ENCODE peak calls at places on chromosomes 13 and 19, in six cellular contexts. One of them, this sample, is unnamed.

GRCh38 chr13:30119476-30119875 is 187.9 kb downstream of the KATNAL1 start:
- DNase-seq in IMR-90: peak
- DNase-seq in H9: no peak
- DNase-seq in neuronal stem cell: no peak
- DNase-seq in mesenchymal stem cell: peak
- DNase-seq in trophoblast cell: peak
- DNase-seq in this sample: no peak

GRCh38 chr13:73825143-73825542 is 309.1 kb downstream of the KLF12 start:
- DNase-seq in IMR-90: no peak
- DNase-seq in H9: no peak
- DNase-seq in neuronal stem cell: no peak
- DNase-seq in mesenchymal stem cell: no peak
- DNase-seq in trophoblast cell: no peak
- DNase-seq in this sample: no peak

GRCh38 chr19:29089315-29089855 is 123.6 kb downstream of the UQCRFS1 start:
- DNase-seq in IMR-90: no peak
- DNase-seq in H9: no peak
- DNase-seq in neuronal stem cell: no peak
- DNase-seq in mesenchymal stem cell: no peak
- DNase-seq in trophoblast cell: no peak
- DNase-seq in this sample: no peak

GRCh38 chr19:6220385-6221191 is 59.2 kb downstream of the MLLT1 start:
- DNase-seq in IMR-90: peak
- DNase-seq in H9: no peak
- DNase-seq in neuronal stem cell: no peak
- DNase-seq in mesenchymal stem cell: no peak
- DNase-seq in trophoblast cell: peak
- DNase-seq in this sample: no peak

GRCh38 chr19:3645067-3645396 is 18.4 kb upstream of the CACTIN start:
- DNase-seq in IMR-90: no peak
- DNase-seq in H9: no peak
- DNase-seq in neuronal stem cell: no peak
- DNase-seq in mesenchymal stem cell: no peak
- DNase-seq in trophoblast cell: no peak
- DNase-seq in this sample: no peak

GRCh38 chr19:46898731-46899130 is 37.9 kb downstream of the ARHGAP35 start:
- DNase-seq in IMR-90: peak
- DNase-seq in H9: no peak
- DNase-seq in neuronal stem cell: no peak
- DNase-seq in mesenchymal stem cell: peak
- DNase-seq in trophoblast cell: no peak
- DNase-seq in this sample: no peak

GRCh38 chr19:4650159-4650558 is 10.8 kb downstream of the TNFAIP8L1 start:
- DNase-seq in IMR-90: no peak
- DNase-seq in H9: no peak
- DNase-seq in neuronal stem cell: no peak
- DNase-seq in mesenchymal stem cell: no peak
- DNase-seq in trophoblast cell: no peak
- DNase-seq in this sample: no peak

GRCh38 chr19:52786078-52786463 is 520 bp downstream of the ZNF600 start:
- DNase-seq in IMR-90: no peak
- DNase-seq in H9: no peak
- DNase-seq in neuronal stem cell: no peak
- DNase-seq in mesenchymal stem cell: no peak
- DNase-seq in trophoblast cell: peak
- DNase-seq in this sample: peak

GRCh38 chr13:38979891-38980627 is 10.6 kb downstream of the STOML3 start:
- DNase-seq in IMR-90: no peak
- DNase-seq in H9: no peak
- DNase-seq in neuronal stem cell: peak
- DNase-seq in mesenchymal stem cell: no peak
- DNase-seq in trophoblast cell: peak
- DNase-seq in this sample: no peak

GRCh38 chr13:106471957-106472543 is 63.4 kb downstream of the EFNB2 start:
- DNase-seq in IMR-90: peak
- DNase-seq in H9: peak
- DNase-seq in neuronal stem cell: peak
- DNase-seq in mesenchymal stem cell: peak
- DNase-seq in trophoblast cell: peak
- DNase-seq in this sample: peak

GRCh38 chr13:32587014-32587773 is 942 bp downstream of the PDS5B start:
- DNase-seq in IMR-90: peak
- DNase-seq in H9: peak
- DNase-seq in neuronal stem cell: peak
- DNase-seq in mesenchymal stem cell: peak
- DNase-seq in trophoblast cell: peak
- DNase-seq in this sample: peak

GRCh38 chr13:100063333-100063732 is 25.6 kb upstream of the PCCA start:
- DNase-seq in IMR-90: peak
- DNase-seq in H9: no peak
- DNase-seq in neuronal stem cell: no peak
- DNase-seq in mesenchymal stem cell: peak
- DNase-seq in trophoblast cell: peak
- DNase-seq in this sample: no peak

GRCh38 chr13:66128201-66128600 is 1101.9 kb downstream of the PCDH9 start:
- DNase-seq in IMR-90: no peak
- DNase-seq in H9: no peak
- DNase-seq in neuronal stem cell: no peak
- DNase-seq in mesenchymal stem cell: no peak
- DNase-seq in trophoblast cell: no peak
- DNase-seq in this sample: no peak

GRCh38 chr19:41689993-41690800 is 2.1 kb upstream of the CEACAM7 start:
- DNase-seq in IMR-90: no peak
- DNase-seq in H9: no peak
- DNase-seq in neuronal stem cell: no peak
- DNase-seq in mesenchymal stem cell: no peak
- DNase-seq in trophoblast cell: no peak
- DNase-seq in this sample: no peak

GRCh38 chr19:7851623-7852500 is 21.8 kb downstream of the EVI5L start:
- DNase-seq in IMR-90: no peak
- DNase-seq in H9: no peak
- DNase-seq in neuronal stem cell: no peak
- DNase-seq in mesenchymal stem cell: no peak
- DNase-seq in trophoblast cell: no peak
- DNase-seq in this sample: no peak

GRCh38 chr13:41696163-41697003 is 239.0 kb downstream of the RGCC start:
- DNase-seq in IMR-90: peak
- DNase-seq in H9: no peak
- DNase-seq in neuronal stem cell: no peak
- DNase-seq in mesenchymal stem cell: peak
- DNase-seq in trophoblast cell: peak
- DNase-seq in this sample: peak

GRCh38 chr19:47651132-47651531 is 42.2 kb downstream of the BICRA start:
- DNase-seq in IMR-90: no peak
- DNase-seq in H9: no peak
- DNase-seq in neuronal stem cell: no peak
- DNase-seq in mesenchymal stem cell: no peak
- DNase-seq in trophoblast cell: peak
- DNase-seq in this sample: no peak

GRCh38 chr19:54871713-54872112 is 2.3 kb upstream of the FCAR start:
- DNase-seq in IMR-90: no peak
- DNase-seq in H9: no peak
- DNase-seq in neuronal stem cell: no peak
- DNase-seq in mesenchymal stem cell: no peak
- DNase-seq in trophoblast cell: no peak
- DNase-seq in this sample: no peak
- H3K14ac ChIP-seq in IMR-90: no peak
- H3K14ac ChIP-seq in H9: no peak
- H3K14ac ChIP-seq in neuronal stem cell: no peak
- H3K14ac ChIP-seq in mesenchymal stem cell: no peak
- H3K14ac ChIP-seq in trophoblast cell: no peak
- H3K14ac ChIP-seq in this sample: no peak

GRCh38 chr13:61833228-61833627 is 417.6 kb upstream of the PCDH20 start:
- DNase-seq in IMR-90: no peak
- DNase-seq in H9: no peak
- DNase-seq in neuronal stem cell: no peak
- DNase-seq in mesenchymal stem cell: no peak
- DNase-seq in trophoblast cell: no peak
- DNase-seq in this sample: no peak
- H3K14ac ChIP-seq in IMR-90: no peak
- H3K14ac ChIP-seq in H9: no peak
- H3K14ac ChIP-seq in neuronal stem cell: no peak
- H3K14ac ChIP-seq in mesenchymal stem cell: no peak
- H3K14ac ChIP-seq in trophoblast cell: no peak
- H3K14ac ChIP-seq in this sample: no peak

DNA sequence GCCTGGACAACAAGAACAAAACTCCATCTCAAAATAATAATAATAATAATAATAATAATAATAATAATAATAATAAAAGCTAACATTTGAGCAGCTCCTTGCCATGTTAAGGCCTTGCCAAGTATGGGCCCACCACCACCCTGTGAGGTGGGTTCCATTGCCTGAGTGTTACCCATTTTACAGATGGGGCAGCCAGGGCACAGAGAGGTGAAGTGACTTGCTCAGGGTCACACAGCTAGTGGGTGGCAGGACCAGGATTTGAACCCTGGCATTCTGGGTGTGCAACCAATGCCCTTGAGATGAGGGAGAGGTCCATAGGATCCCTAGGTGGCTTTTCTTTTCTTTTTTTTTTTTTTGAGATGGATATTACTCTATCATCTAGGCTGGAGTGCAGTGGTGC is 29.5 kb downstream of the ZSWIM4 start:
- DNase-seq in IMR-90: no peak
- DNase-seq in H9: no peak
- DNase-seq in neuronal stem cell: no peak
- DNase-seq in mesenchymal stem cell: no peak
- DNase-seq in trophoblast cell: peak
- DNase-seq in this sample: no peak
- H3K14ac ChIP-seq in IMR-90: no peak
- H3K14ac ChIP-seq in H9: no peak
- H3K14ac ChIP-seq in neuronal stem cell: no peak
- H3K14ac ChIP-seq in mesenchymal stem cell: no peak
- H3K14ac ChIP-seq in trophoblast cell: no peak
- H3K14ac ChIP-seq in this sample: no peak

GRCh38 chr19:944171-944567 is 18.3 kb downstream of the ARID3A start:
- DNase-seq in IMR-90: no peak
- DNase-seq in H9: no peak
- DNase-seq in neuronal stem cell: no peak
- DNase-seq in mesenchymal stem cell: no peak
- DNase-seq in trophoblast cell: peak
- DNase-seq in this sample: no peak

GRCh38 chr19:945401-946252 is 19.8 kb downstream of the ARID3A start:
- DNase-seq in IMR-90: no peak
- DNase-seq in H9: no peak
- DNase-seq in neuronal stem cell: no peak
- DNase-seq in mesenchymal stem cell: no peak
- DNase-seq in trophoblast cell: peak
- DNase-seq in this sample: no peak

GRCh38 chr19:947090-947706 is 21.4 kb downstream of the ARID3A start:
- DNase-seq in IMR-90: no peak
- DNase-seq in H9: no peak
- DNase-seq in neuronal stem cell: no peak
- DNase-seq in mesenchymal stem cell: no peak
- DNase-seq in trophoblast cell: no peak
- DNase-seq in this sample: no peak

GRCh38 chr19:943551-944170 is 17.8 kb downstream of the ARID3A start:
- DNase-seq in IMR-90: no peak
- DNase-seq in H9: no peak
- DNase-seq in neuronal stem cell: no peak
- DNase-seq in mesenchymal stem cell: no peak
- DNase-seq in trophoblast cell: no peak
- DNase-seq in this sample: no peak

DNA sequence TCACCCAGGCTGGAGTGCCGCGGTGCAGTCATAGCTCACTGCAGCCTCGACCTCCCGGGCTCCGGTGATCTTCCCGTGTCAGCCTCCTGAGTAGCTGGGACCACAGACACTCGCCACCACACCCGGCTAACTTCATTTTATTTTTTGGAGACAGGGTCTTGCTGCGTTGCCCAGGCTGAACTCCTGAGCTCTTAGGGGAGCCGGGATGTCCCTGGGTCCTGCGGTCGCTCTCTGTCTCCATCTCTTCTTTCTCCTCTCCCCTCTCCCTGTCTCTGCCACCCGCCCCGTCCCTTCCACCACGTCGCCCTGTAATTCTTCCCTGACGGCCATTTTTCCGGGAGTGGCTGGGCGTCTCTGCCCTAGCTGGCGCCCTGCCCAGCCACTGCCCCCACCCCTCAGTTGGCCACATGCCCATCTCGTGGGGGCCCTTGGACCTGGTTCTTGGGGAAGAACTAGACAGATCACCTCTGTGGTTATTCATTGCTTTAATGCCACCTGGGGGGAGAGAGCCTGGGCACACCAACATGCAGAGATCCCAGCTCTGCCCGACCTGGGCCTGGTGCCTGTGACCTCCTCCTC is 18.9 kb downstream of the ARID3A start:
- DNase-seq in IMR-90: no peak
- DNase-seq in H9: no peak
- DNase-seq in neuronal stem cell: no peak
- DNase-seq in mesenchymal stem cell: no peak
- DNase-seq in trophoblast cell: no peak
- DNase-seq in this sample: no peak
- H3K14ac ChIP-seq in IMR-90: no peak
- H3K14ac ChIP-seq in H9: no peak
- H3K14ac ChIP-seq in neuronal stem cell: no peak
- H3K14ac ChIP-seq in mesenchymal stem cell: no peak
- H3K14ac ChIP-seq in trophoblast cell: no peak
- H3K14ac ChIP-seq in this sample: no peak

DNA sequence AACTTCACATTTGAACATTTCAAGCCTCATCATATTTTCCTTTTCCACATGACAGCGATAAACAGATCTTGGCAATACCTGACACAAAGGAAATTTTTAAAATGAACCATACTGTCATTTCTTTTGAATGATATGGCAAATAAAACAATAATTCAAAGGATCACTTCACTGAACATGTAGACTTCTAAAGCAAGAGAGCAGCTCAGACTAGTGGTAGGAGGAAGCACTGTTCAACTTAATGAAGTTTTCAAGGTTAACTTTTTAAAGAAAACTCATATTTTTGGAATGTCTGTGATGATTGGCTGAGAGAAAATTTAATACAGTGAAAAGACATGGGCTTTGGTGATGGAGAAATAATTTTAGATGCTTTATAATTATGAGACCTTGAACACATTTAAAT is 198.0 kb downstream of the OXGR1 start:
- DNase-seq in IMR-90: no peak
- DNase-seq in H9: no peak
- DNase-seq in neuronal stem cell: no peak
- DNase-seq in mesenchymal stem cell: no peak
- DNase-seq in trophoblast cell: no peak
- DNase-seq in this sample: no peak
- H3K14ac ChIP-seq in IMR-90: no peak
- H3K14ac ChIP-seq in H9: no peak
- H3K14ac ChIP-seq in neuronal stem cell: no peak
- H3K14ac ChIP-seq in mesenchymal stem cell: no peak
- H3K14ac ChIP-seq in trophoblast cell: no peak
- H3K14ac ChIP-seq in this sample: no peak

This sample was measured in H1.